ENCODE peak calls at places on chromosomes 7 and 10, in ten cellular contexts. G, Z, H, Q, M, Y, X, F, S and A are unnamed samples.

GRCh38 chr10:22341190-22341935 is 3.9 kb upstream of the SPAG6 start:
- DNase-seq in G (peak; percentile 53), Z (no peak), H (no peak), Q (no peak), M (no peak), Y (peak; percentile 31), X (peak; percentile 56), F (no peak), S (no peak), A (no peak)

GRCh38 chr7:135825406-135825805 is 76.8 kb upstream of the FAM180A start:
- DNase-seq in G (no peak), Z (no peak), H (no peak), Q (no peak), M (no peak), Y (no peak), X (no peak), F (no peak), S (peak; percentile 36), A (no peak)

GRCh38 chr7:144127714-144128334 is 4.8 kb downstream of the OR2A14 start:
- DNase-seq in G (peak; percentile 7), Z (peak; percentile 91), H (peak; percentile 93), Q (peak; percentile 94), M (peak; percentile 11), Y (peak; percentile 83), X (peak; percentile 75), F (peak; percentile 88), S (peak; percentile 97), A (peak; percentile 70)

GRCh38 chr10:34811968-34812514 is 3.1 kb downstream of the PARD3 start:
- DNase-seq in G (no peak), Z (no peak), H (no peak), Q (no peak), M (no peak), Y (no peak), X (no peak), F (no peak), S (no peak), A (no peak)

GRCh38 chr10:93235686-93236085 is 162.0 kb downstream of the CYP26A1 start:
- DNase-seq in G (no peak), Z (no peak), H (no peak), Q (no peak), M (no peak), Y (no peak), X (no peak), F (no peak), S (no peak), A (no peak)

GRCh38 chr10:7157091-7157490 is 253.7 kb downstream of the SFMBT2 start:
- DNase-seq in G (no peak), Z (no peak), H (no peak), Q (no peak), M (no peak), Y (no peak), X (no peak), F (no peak), S (no peak), A (no peak)

GRCh38 chr7:105487559-105488218 is 34.4 kb downstream of the PUS7 start:
- DNase-seq in G (peak; percentile 23), Z (no peak), H (no peak), Q (peak; percentile 7), M (no peak), Y (peak; percentile 44), X (peak; percentile 2), F (no peak), S (no peak), A (peak; percentile 64)

GRCh38 chr10:23448802-23449570 is 10.1 kb downstream of the OTUD1 start:
- DNase-seq in G (peak; percentile 19), Z (no peak), H (no peak), Q (no peak), M (no peak), Y (no peak), X (no peak), F (no peak), S (no peak), A (peak; percentile 47)

GRCh38 chr7:25894002-25894901 is 257.7 kb upstream of the NFE2L3 start:
- DNase-seq in G (peak; percentile 14), Z (peak; percentile 49), H (no peak), Q (peak; percentile 67), M (peak; percentile 39), Y (peak; percentile 86), X (no peak), F (no peak), S (peak; percentile 51), A (no peak)

GRCh38 chr10:6218692-6219493 is 16.2 kb downstream of the PFKFB3 start:
- DNase-seq in G (no peak), Z (no peak), H (no peak), Q (peak; percentile 98), M (no peak), Y (no peak), X (peak; percentile 17), F (no peak), S (no peak), A (no peak)

GRCh38 chr7:158355456-158356065 is 232.1 kb downstream of the PTPRN2 start:
- DNase-seq in G (no peak), Z (no peak), H (no peak), Q (no peak), M (peak; percentile 50), Y (no peak), X (no peak), F (no peak), S (peak; percentile 61), A (no peak)

GRCh38 chr10:48913674-48914073 is 26.0 kb downstream of the LRRC18 start:
- DNase-seq in G (no peak), Z (no peak), H (no peak), Q (no peak), M (no peak), Y (no peak), X (no peak), F (no peak), S (no peak), A (no peak)

GRCh38 chr10:1939016-1939415 is 201.7 kb upstream of the ADARB2 start:
- DNase-seq in G (no peak), Z (no peak), H (peak; percentile 58), Q (no peak), M (peak; percentile 41), Y (no peak), X (no peak), F (peak; percentile 28), S (no peak), A (no peak)

GRCh38 chr7:130369110-130369711 is 11.1 kb upstream of the CPA1 start:
- DNase-seq in G (no peak), Z (no peak), H (no peak), Q (no peak), M (no peak), Y (peak; percentile 52), X (no peak), F (no peak), S (no peak), A (no peak)

GRCh38 chr10:92354587-92354986 is 63.6 kb downstream of the MARCHF5 start:
- DNase-seq in G (no peak), Z (no peak), H (no peak), Q (no peak), M (no peak), Y (no peak), X (no peak), F (no peak), S (no peak), A (no peak)

GRCh38 chr7:108097703-108098102 is 32.5 kb downstream of the LAMB4 start:
- DNase-seq in G (no peak), Z (no peak), H (no peak), Q (peak; percentile 23), M (no peak), Y (no peak), X (no peak), F (no peak), S (no peak), A (no peak)

GRCh38 chr7:101399759-101400158 is 37.1 kb downstream of the COL26A1 start:
- DNase-seq in G (no peak), Z (no peak), H (no peak), Q (no peak), M (no peak), Y (no peak), X (no peak), F (no peak), S (no peak), A (peak; percentile 28)

GRCh38 chr10:28295346-28295745 is 7.5 kb downstream of the MPP7 start:
- DNase-seq in G (no peak), Z (no peak), H (no peak), Q (no peak), M (no peak), Y (no peak), X (no peak), F (no peak), S (no peak), A (no peak)

GRCh38 chr10:111081595-111081994 is 4.8 kb downstream of the ADRA2A start:
- DNase-seq in G (no peak), Z (no peak), H (no peak), Q (no peak), M (no peak), Y (no peak), X (no peak), F (no peak), S (no peak), A (no peak)

GRCh38 chr7:47591089-47591654 is 9.3 kb upstream of the TNS3 start:
- DNase-seq in G (no peak), Z (no peak), H (no peak), Q (no peak), M (no peak), Y (no peak), X (no peak), F (no peak), S (no peak), A (no peak)

GRCh38 chr7:49773082-49773938 is at the start of gene VWC2:
- DNase-seq in G (no peak), Z (no peak), H (no peak), Q (peak; percentile 41), M (no peak), Y (no peak), X (peak; percentile 69), F (no peak), S (peak; percentile 44), A (no peak)

GRCh38 chr10:69398466-69398865 is 18.3 kb downstream of the TACR2 start:
- DNase-seq in G (no peak), Z (no peak), H (no peak), Q (no peak), M (no peak), Y (no peak), X (no peak), F (no peak), S (no peak), A (no peak)

GRCh38 chr10:43667736-43668371 is 19.2 kb upstream of the ZNF32 start:
- DNase-seq in G (no peak), Z (no peak), H (no peak), Q (no peak), M (no peak), Y (no peak), X (no peak), F (no peak), S (no peak), A (no peak)

GRCh38 chr7:68537228-68538071 is 1060.8 kb upstream of the AUTS2 start:
- DNase-seq in G (no peak), Z (no peak), H (no peak), Q (peak; percentile 84), M (no peak), Y (no peak), X (no peak), F (no peak), S (no peak), A (no peak)

GRCh38 chr10:806451-807162 is 117.1 kb upstream of the DIP2C start:
- DNase-seq in G (no peak), Z (no peak), H (no peak), Q (no peak), M (no peak), Y (no peak), X (no peak), F (no peak), S (no peak), A (no peak)

GRCh38 chr7:85471740-85472139 is 284.9 kb upstream of the SEMA3D start:
- DNase-seq in G (no peak), Z (no peak), H (no peak), Q (no peak), M (no peak), Y (peak; percentile 9), X (no peak), F (no peak), S (no peak), A (no peak)

GRCh38 chr10:73590881-73591577 is at the start of gene USP54:
- DNase-seq in G (peak; percentile 90), Z (no peak), H (no peak), Q (no peak), M (peak; percentile 27), Y (peak; percentile 86), X (peak; percentile 48), F (no peak), S (no peak), A (peak; percentile 88)

GRCh38 chr7:142228681-142229080 is 29.2 kb downstream of the PRSS58 start:
- DNase-seq in G (no peak), Z (no peak), H (no peak), Q (no peak), M (no peak), Y (no peak), X (no peak), F (no peak), S (no peak), A (no peak)